ENCODE peak calls at places on chromosomes 2 and 18, in four cellular contexts. One of them, this sample, is unnamed.
A peak's percentile ranks its signal among the peaks of the same experiment; 100 is the strongest.

GRCh38 chr18:8871484-8871883 is 166.1 kb downstream of the MTCL1 start:
- DNase-seq in effector memory CD4-positive, alpha-beta T cell: no peak
- DNase-seq in CD8-positive, alpha-beta memory T cell: no peak
- DNase-seq in right lobe of liver: no peak
- DNase-seq in this sample: no peak

GRCh38 chr2:149744845-149745244 is 157.3 kb upstream of the MMADHC start:
- DNase-seq in effector memory CD4-positive, alpha-beta T cell: no peak
- DNase-seq in CD8-positive, alpha-beta memory T cell: no peak
- DNase-seq in right lobe of liver: no peak
- DNase-seq in this sample: no peak

GRCh38 chr2:241321911-241322310 is 6.2 kb downstream of the SEPTIN2 start:
- DNase-seq in effector memory CD4-positive, alpha-beta T cell: no peak
- DNase-seq in CD8-positive, alpha-beta memory T cell: no peak
- DNase-seq in right lobe of liver: no peak
- DNase-seq in this sample: no peak

GRCh38 chr18:59799383-59800015 is 100.3 kb upstream of the PMAIP1 start:
- DNase-seq in effector memory CD4-positive, alpha-beta T cell: no peak
- DNase-seq in CD8-positive, alpha-beta memory T cell: no peak
- DNase-seq in right lobe of liver: no peak
- DNase-seq in this sample: no peak

GRCh38 chr18:32040936-32041335 is 22.3 kb downstream of the RNF125 start:
- DNase-seq in effector memory CD4-positive, alpha-beta T cell: peak; percentile 30
- DNase-seq in CD8-positive, alpha-beta memory T cell: peak; percentile 44
- DNase-seq in right lobe of liver: no peak
- DNase-seq in this sample: no peak

GRCh38 chr2:71882236-71882946 is 265.3 kb downstream of the CYP26B1 start:
- DNase-seq in effector memory CD4-positive, alpha-beta T cell: no peak
- DNase-seq in CD8-positive, alpha-beta memory T cell: no peak
- DNase-seq in right lobe of liver: no peak
- DNase-seq in this sample: no peak

GRCh38 chr18:24443870-24444269 is 16.6 kb upstream of the HRH4 start:
- DNase-seq in effector memory CD4-positive, alpha-beta T cell: no peak
- DNase-seq in CD8-positive, alpha-beta memory T cell: no peak
- DNase-seq in right lobe of liver: no peak
- DNase-seq in this sample: no peak

GRCh38 chr2:172244419-172245130 is 141.9 kb upstream of the DLX2 start:
- DNase-seq in effector memory CD4-positive, alpha-beta T cell: no peak
- DNase-seq in CD8-positive, alpha-beta memory T cell: no peak
- DNase-seq in right lobe of liver: no peak
- DNase-seq in this sample: no peak

GRCh38 chr2:25700221-25700660 is 26.9 kb upstream of the DTNB start:
- DNase-seq in effector memory CD4-positive, alpha-beta T cell: no peak
- DNase-seq in CD8-positive, alpha-beta memory T cell: peak; percentile 15
- DNase-seq in right lobe of liver: no peak
- DNase-seq in this sample: no peak

GRCh38 chr2:58764321-58765099 is 523.4 kb upstream of the FANCL start:
- DNase-seq in effector memory CD4-positive, alpha-beta T cell: no peak
- DNase-seq in CD8-positive, alpha-beta memory T cell: no peak
- DNase-seq in right lobe of liver: no peak
- DNase-seq in this sample: no peak

GRCh38 chr2:11395389-11395788 is 51.0 kb upstream of the ROCK2 start:
- DNase-seq in effector memory CD4-positive, alpha-beta T cell: no peak
- DNase-seq in CD8-positive, alpha-beta memory T cell: no peak
- DNase-seq in right lobe of liver: no peak
- DNase-seq in this sample: no peak

GRCh38 chr2:99487906-99488305 is 1.9 kb downstream of the REV1 start:
- DNase-seq in effector memory CD4-positive, alpha-beta T cell: no peak
- DNase-seq in CD8-positive, alpha-beta memory T cell: no peak
- DNase-seq in right lobe of liver: no peak
- DNase-seq in this sample: no peak

GRCh38 chr2:62817348-62817747 is 111.8 kb downstream of the EHBP1 start:
- DNase-seq in effector memory CD4-positive, alpha-beta T cell: no peak
- DNase-seq in CD8-positive, alpha-beta memory T cell: no peak
- DNase-seq in right lobe of liver: no peak
- DNase-seq in this sample: no peak

GRCh38 chr2:239337877-239338484 is 62.8 kb downstream of the HDAC4 start:
- DNase-seq in effector memory CD4-positive, alpha-beta T cell: no peak
- DNase-seq in CD8-positive, alpha-beta memory T cell: no peak
- DNase-seq in right lobe of liver: no peak
- DNase-seq in this sample: no peak

GRCh38 chr2:120014231-120014990 is 1.5 kb downstream of the EPB41L5 start:
- DNase-seq in effector memory CD4-positive, alpha-beta T cell: no peak
- DNase-seq in CD8-positive, alpha-beta memory T cell: no peak
- DNase-seq in right lobe of liver: peak; percentile 76
- DNase-seq in this sample: no peak

GRCh38 chr2:1886405-1886992 is 142.2 kb upstream of the PXDN start:
- DNase-seq in effector memory CD4-positive, alpha-beta T cell: no peak
- DNase-seq in CD8-positive, alpha-beta memory T cell: no peak
- DNase-seq in right lobe of liver: peak; percentile 76
- DNase-seq in this sample: no peak

GRCh38 chr2:68885074-68885810 is 14.0 kb upstream of the BMP10 start:
- DNase-seq in effector memory CD4-positive, alpha-beta T cell: no peak
- DNase-seq in CD8-positive, alpha-beta memory T cell: no peak
- DNase-seq in right lobe of liver: no peak
- DNase-seq in this sample: no peak

GRCh38 chr18:66792466-66792865 is 188.6 kb upstream of the CDH19 start:
- DNase-seq in effector memory CD4-positive, alpha-beta T cell: no peak
- DNase-seq in CD8-positive, alpha-beta memory T cell: no peak
- DNase-seq in right lobe of liver: no peak
- DNase-seq in this sample: no peak

GRCh38 chr2:238945433-238946150 is 97.7 kb downstream of the TWIST2 start:
- DNase-seq in effector memory CD4-positive, alpha-beta T cell: no peak
- DNase-seq in CD8-positive, alpha-beta memory T cell: no peak
- DNase-seq in right lobe of liver: peak; percentile 44
- DNase-seq in this sample: no peak

GRCh38 chr2:214005337-214005736 is 405.5 kb upstream of the VWC2L start:
- DNase-seq in effector memory CD4-positive, alpha-beta T cell: no peak
- DNase-seq in CD8-positive, alpha-beta memory T cell: no peak
- DNase-seq in right lobe of liver: no peak
- DNase-seq in this sample: no peak

GRCh38 chr2:9770308-9771100 is 72.8 kb upstream of the TAF1B start:
- DNase-seq in effector memory CD4-positive, alpha-beta T cell: no peak
- DNase-seq in CD8-positive, alpha-beta memory T cell: no peak
- DNase-seq in right lobe of liver: no peak
- DNase-seq in this sample: peak; percentile 29

GRCh38 chr18:63249781-63250180 is 69.8 kb downstream of the BCL2 start:
- DNase-seq in effector memory CD4-positive, alpha-beta T cell: no peak
- DNase-seq in CD8-positive, alpha-beta memory T cell: peak; percentile 41
- DNase-seq in right lobe of liver: no peak
- DNase-seq in this sample: no peak

GRCh38 chr2:203822240-203822639 is 45.3 kb upstream of the CTLA4 start:
- DNase-seq in effector memory CD4-positive, alpha-beta T cell: no peak
- DNase-seq in CD8-positive, alpha-beta memory T cell: no peak
- DNase-seq in right lobe of liver: no peak
- DNase-seq in this sample: no peak

GRCh38 chr2:3778841-3779505 is 75.6 kb downstream of the DCDC2C start:
- DNase-seq in effector memory CD4-positive, alpha-beta T cell: no peak
- DNase-seq in CD8-positive, alpha-beta memory T cell: no peak
- DNase-seq in right lobe of liver: no peak
- DNase-seq in this sample: no peak

GRCh38 chr18:49193252-49193651 is 242.5 kb upstream of the SMAD7 start:
- DNase-seq in effector memory CD4-positive, alpha-beta T cell: no peak
- DNase-seq in CD8-positive, alpha-beta memory T cell: no peak
- DNase-seq in right lobe of liver: no peak
- DNase-seq in this sample: no peak

GRCh38 chr2:96110621-96111256 is 5.6 kb downstream of the ADRA2B start:
- DNase-seq in effector memory CD4-positive, alpha-beta T cell: no peak
- DNase-seq in CD8-positive, alpha-beta memory T cell: no peak
- DNase-seq in right lobe of liver: no peak
- DNase-seq in this sample: no peak

GRCh38 chr2:33142874-33143273 is 196.1 kb downstream of the LTBP1 start:
- DNase-seq in effector memory CD4-positive, alpha-beta T cell: no peak
- DNase-seq in CD8-positive, alpha-beta memory T cell: no peak
- DNase-seq in right lobe of liver: no peak
- DNase-seq in this sample: no peak

GRCh38 chr2:60318544-60318943 is 234.9 kb downstream of the BCL11A start:
- DNase-seq in effector memory CD4-positive, alpha-beta T cell: no peak
- DNase-seq in CD8-positive, alpha-beta memory T cell: no peak
- DNase-seq in right lobe of liver: no peak
- DNase-seq in this sample: no peak

DNA sequence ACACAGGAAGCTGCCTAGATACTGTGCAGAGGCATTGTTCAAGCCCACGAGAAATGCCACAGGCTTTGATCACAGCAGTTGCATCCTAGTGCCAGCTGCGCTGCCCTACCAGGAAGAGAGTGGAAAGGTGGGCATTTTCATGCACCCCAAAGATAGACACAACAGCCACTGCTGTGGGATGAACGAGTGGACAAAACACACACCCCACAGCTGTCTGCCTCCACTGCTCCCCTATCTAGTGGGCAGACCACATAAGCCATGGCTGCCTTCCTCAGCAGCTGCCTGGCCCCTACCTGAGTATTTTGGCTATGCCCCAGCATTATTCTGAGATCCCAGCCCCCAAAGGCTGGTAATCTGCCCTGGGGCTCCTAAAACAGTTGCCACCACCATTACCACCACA is 136.9 kb downstream of the FSIP2 start:
- DNase-seq in effector memory CD4-positive, alpha-beta T cell: no peak
- DNase-seq in CD8-positive, alpha-beta memory T cell: no peak
- DNase-seq in right lobe of liver: no peak
- DNase-seq in this sample: no peak
- H3K4me3 ChIP-seq in effector memory CD4-positive, alpha-beta T cell: no peak overlapping the region
- H3K4me3 ChIP-seq in CD8-positive, alpha-beta memory T cell: no peak overlapping the region
- H3K4me3 ChIP-seq in right lobe of liver: no peak overlapping the region
- H3K4me3 ChIP-seq in this sample: no peak overlapping the region

DNA sequence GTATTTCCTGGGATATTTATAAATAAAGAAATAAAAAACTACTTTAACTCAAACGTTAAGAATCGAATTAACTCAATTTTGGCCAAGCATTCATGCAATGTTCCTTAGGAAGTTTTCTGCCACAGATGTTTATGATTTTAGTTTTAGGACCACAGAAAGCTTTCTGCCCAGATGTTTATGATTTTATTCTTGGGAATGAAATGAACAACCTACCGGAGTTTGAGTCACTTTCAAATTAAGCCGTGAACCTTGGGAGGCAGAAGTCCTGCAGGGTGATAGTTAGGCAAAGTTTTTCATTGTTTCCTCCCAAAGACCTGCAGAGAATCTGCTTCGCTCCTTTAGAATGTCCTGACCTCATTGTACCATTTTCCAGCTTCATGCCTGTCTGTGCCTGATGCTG is 34.7 kb upstream of the MBP start:
- DNase-seq in effector memory CD4-positive, alpha-beta T cell: no peak
- DNase-seq in CD8-positive, alpha-beta memory T cell: no peak
- DNase-seq in right lobe of liver: no peak
- DNase-seq in this sample: no peak
- H3K4me1 ChIP-seq in effector memory CD4-positive, alpha-beta T cell: no peaks in the 10 kb centered on the region
- H3K4me1 ChIP-seq in CD8-positive, alpha-beta memory T cell: no peaks in the 10 kb centered on the region
- H3K4me1 ChIP-seq in right lobe of liver: no peaks in the 10 kb centered on the region
- H3K4me1 ChIP-seq in this sample: no peaks in the 10 kb centered on the region

DNA sequence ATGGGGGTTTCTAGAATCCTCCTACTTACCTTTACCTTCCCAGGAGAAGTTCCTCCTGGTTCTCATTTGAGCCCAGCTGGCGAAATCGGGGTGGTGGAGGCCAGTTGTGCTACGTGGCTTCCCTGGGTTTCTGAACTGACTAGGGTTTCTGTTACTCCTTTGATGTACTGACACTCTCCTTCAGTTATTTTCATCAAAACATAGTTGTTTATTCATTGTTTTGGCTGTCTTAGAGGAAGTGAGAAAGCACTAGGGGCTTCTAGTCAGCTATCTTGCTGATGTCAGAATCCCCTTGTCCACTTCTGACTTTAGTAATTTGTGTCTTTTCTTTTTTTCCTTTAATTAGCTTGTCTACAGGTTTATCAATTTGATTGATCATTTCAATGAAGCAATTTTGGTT is 332.2 kb upstream of the TANK start:
- DNase-seq in effector memory CD4-positive, alpha-beta T cell: no peak
- DNase-seq in CD8-positive, alpha-beta memory T cell: no peak
- DNase-seq in right lobe of liver: no peak
- DNase-seq in this sample: no peak
- H3K9me3 ChIP-seq in effector memory CD4-positive, alpha-beta T cell: peaks cover 6% of the 10 kb centered on the region
- H3K9me3 ChIP-seq in CD8-positive, alpha-beta memory T cell: peaks cover 4% of the 10 kb centered on the region
- H3K9me3 ChIP-seq in right lobe of liver: no peaks in the 10 kb centered on the region
- H3K9me3 ChIP-seq in this sample: peaks cover 14% of the 10 kb centered on the region

GRCh38 chr2:65300134-65300771 is 72.6 kb downstream of the ACTR2 start:
- DNase-seq in effector memory CD4-positive, alpha-beta T cell: no peak
- DNase-seq in CD8-positive, alpha-beta memory T cell: no peak
- DNase-seq in right lobe of liver: no peak
- DNase-seq in this sample: peak; percentile 65

GRCh38 chr2:65300772-65301711 is 73.4 kb downstream of the ACTR2 start:
- DNase-seq in effector memory CD4-positive, alpha-beta T cell: peak; percentile 44
- DNase-seq in CD8-positive, alpha-beta memory T cell: peak; percentile 84
- DNase-seq in right lobe of liver: no peak
- DNase-seq in this sample: peak; percentile 34

GRCh38 chr2:65298089-65298488 is 70.5 kb downstream of the ACTR2 start:
- DNase-seq in effector memory CD4-positive, alpha-beta T cell: no peak
- DNase-seq in CD8-positive, alpha-beta memory T cell: no peak
- DNase-seq in right lobe of liver: no peak
- DNase-seq in this sample: no peak

GRCh38 chr2:65297544-65297943 is 69.9 kb downstream of the ACTR2 start:
- DNase-seq in effector memory CD4-positive, alpha-beta T cell: no peak
- DNase-seq in CD8-positive, alpha-beta memory T cell: no peak
- DNase-seq in right lobe of liver: no peak
- DNase-seq in this sample: no peak

DNA sequence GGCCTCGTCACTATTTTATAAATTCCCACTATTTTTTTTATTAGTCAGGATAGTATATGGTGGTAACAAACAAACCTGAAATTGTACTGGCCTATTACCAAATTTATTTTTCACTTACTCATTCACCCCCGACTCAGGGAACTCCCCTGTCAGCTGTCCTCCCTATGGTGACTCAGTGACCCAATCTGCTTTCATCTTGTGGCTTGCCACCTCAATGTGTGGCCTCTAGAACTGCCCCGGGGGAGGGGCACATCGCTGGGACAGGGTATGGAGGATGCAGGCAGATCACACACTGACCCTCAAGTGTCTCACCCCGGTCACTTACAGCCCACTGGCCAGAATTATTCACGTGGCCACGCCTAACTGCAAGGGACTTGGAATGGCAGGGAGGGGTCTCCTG is 71.6 kb downstream of the ACTR2 start:
- DNase-seq in effector memory CD4-positive, alpha-beta T cell: peak; percentile 3
- DNase-seq in CD8-positive, alpha-beta memory T cell: no peak
- DNase-seq in right lobe of liver: no peak
- DNase-seq in this sample: no peak
- H3K4me3 ChIP-seq in effector memory CD4-positive, alpha-beta T cell: no peak overlapping the region
- H3K4me3 ChIP-seq in CD8-positive, alpha-beta memory T cell: no peak overlapping the region
- H3K4me3 ChIP-seq in right lobe of liver: no peak overlapping the region
- H3K4me3 ChIP-seq in this sample: no peak overlapping the region

GRCh38 chr2:85851253-85851955 is 37.4 kb downstream of the ST3GAL5 start:
- DNase-seq in effector memory CD4-positive, alpha-beta T cell: no peak
- DNase-seq in CD8-positive, alpha-beta memory T cell: peak; percentile 27
- DNase-seq in right lobe of liver: no peak
- DNase-seq in this sample: no peak

GRCh38 chr2:85852078-85852790 is 36.6 kb downstream of the ST3GAL5 start:
- DNase-seq in effector memory CD4-positive, alpha-beta T cell: no peak
- DNase-seq in CD8-positive, alpha-beta memory T cell: no peak
- DNase-seq in right lobe of liver: no peak
- DNase-seq in this sample: no peak

GRCh38 chr2:85852979-85853498 is 35.8 kb downstream of the ST3GAL5 start:
- DNase-seq in effector memory CD4-positive, alpha-beta T cell: peak; percentile 64
- DNase-seq in CD8-positive, alpha-beta memory T cell: peak; percentile 79
- DNase-seq in right lobe of liver: no peak
- DNase-seq in this sample: no peak

GRCh38 chr2:85853499-85854165 is 35.2 kb downstream of the ST3GAL5 start:
- DNase-seq in effector memory CD4-positive, alpha-beta T cell: peak; percentile 20
- DNase-seq in CD8-positive, alpha-beta memory T cell: peak; percentile 57
- DNase-seq in right lobe of liver: no peak
- DNase-seq in this sample: no peak

GRCh38 chr2:85850451-85850850 is 38.3 kb downstream of the ST3GAL5 start:
- DNase-seq in effector memory CD4-positive, alpha-beta T cell: no peak
- DNase-seq in CD8-positive, alpha-beta memory T cell: no peak
- DNase-seq in right lobe of liver: no peak
- DNase-seq in this sample: no peak
- H3K4me1 ChIP-seq in effector memory CD4-positive, alpha-beta T cell: peaks cover 34% of the 10 kb centered on the region
- H3K4me1 ChIP-seq in CD8-positive, alpha-beta memory T cell: peaks cover 58% of the 10 kb centered on the region
- H3K4me1 ChIP-seq in right lobe of liver: peaks cover 3% of the 10 kb centered on the region
- H3K4me1 ChIP-seq in this sample: peaks cover 15% of the 10 kb centered on the region

GRCh38 chr18:78911751-78912283 is 67.8 kb upstream of the SALL3 start:
- DNase-seq in effector memory CD4-positive, alpha-beta T cell: no peak
- DNase-seq in CD8-positive, alpha-beta memory T cell: no peak
- DNase-seq in right lobe of liver: peak; percentile 26
- DNase-seq in this sample: no peak
- H3K9me3 ChIP-seq in effector memory CD4-positive, alpha-beta T cell: no peaks in the 10 kb centered on the region
- H3K9me3 ChIP-seq in CD8-positive, alpha-beta memory T cell: no peaks in the 10 kb centered on the region
- H3K9me3 ChIP-seq in right lobe of liver: no peaks in the 10 kb centered on the region
- H3K9me3 ChIP-seq in this sample: no peaks in the 10 kb centered on the region

This sample was measured in thoracic aorta.